ENCODE peak calls at places on chromosome 20, in four cellular contexts. R, B, F and L are unnamed samples.
A peak's percentile ranks its signal among the peaks of the same experiment; 100 is the strongest.

GRCh38 chr20:24439737-24440136 is 29.7 kb upstream of the SYNDIG1 start:
- DNase-seq in R (no peak), B (no peak), F (no peak), L (no peak)

GRCh38 chr20:37627060-37627766 is 66.6 kb upstream of the CTNNBL1 start:
- DNase-seq in R (no peak), B (no peak), F (peak; percentile 36), L (no peak)

GRCh38 chr20:59253779-59254319 is 46.6 kb upstream of the EDN3 start:
- DNase-seq in R (no peak), B (no peak), F (peak; percentile 30), L (no peak)

GRCh38 chr20:6122111-6122872 is 538 bp downstream of the FERMT1 start:
- DNase-seq in R (no peak), B (no peak), F (no peak), L (peak; percentile 22)

GRCh38 chr20:62805711-62806382 is 1.2 kb downstream of the OGFR start:
- DNase-seq in R (no peak), B (no peak), F (no peak), L (no peak)

GRCh38 chr20:53258741-53259140 is 286.6 kb downstream of the TSHZ2 start:
- DNase-seq in R (no peak), B (no peak), F (no peak), L (no peak)

GRCh38 chr20:24393903-24394302 is 75.5 kb upstream of the SYNDIG1 start:
- DNase-seq in R (no peak), B (no peak), F (no peak), L (no peak)

GRCh38 chr20:2640260-2640659 is 12.2 kb upstream of the NOP56 start:
- DNase-seq in R (no peak), B (no peak), F (no peak), L (no peak)

GRCh38 chr20:59788196-59788735 is 145.2 kb downstream of the SYCP2 start:
- DNase-seq in R (no peak), B (no peak), F (no peak), L (no peak)

GRCh38 chr20:10701607-10702006 is 27.8 kb upstream of the JAG1 start:
- DNase-seq in R (no peak), B (no peak), F (no peak), L (no peak)

GRCh38 chr20:58970146-58970545 is 10.9 kb upstream of the NELFCD start:
- DNase-seq in R (no peak), B (no peak), F (no peak), L (no peak)

GRCh38 chr20:17614176-17614811 is 44.4 kb downstream of the DSTN start:
- DNase-seq in R (no peak), B (no peak), F (no peak), L (no peak)

GRCh38 chr20:50980851-50981713 is 22.5 kb downstream of the MOCS3 start:
- DNase-seq in R (peak; percentile 39), B (peak; percentile 15), F (peak; percentile 79), L (no peak)

GRCh38 chr20:44496976-44497375 is 21.3 kb downstream of the TTPAL start:
- DNase-seq in R (no peak), B (no peak), F (peak; percentile 53), L (no peak)

GRCh38 chr20:19756756-19757486 is 1.1 kb upstream of the RIN2 start:
- DNase-seq in R (no peak), B (no peak), F (no peak), L (no peak)

GRCh38 chr20:32527447-32528055 is 57.6 kb downstream of the NOL4L start:
- DNase-seq in R (no peak), B (no peak), F (peak; percentile 32), L (no peak)

GRCh38 chr20:6635034-6635736 is 132.3 kb upstream of the BMP2 start:
- DNase-seq in R (no peak), B (no peak), F (no peak), L (no peak)

GRCh38 chr20:46260480-46260879 is 47.8 kb downstream of the CDH22 start:
- DNase-seq in R (no peak), B (no peak), F (no peak), L (no peak)

GRCh38 chr20:23086931-23087411 is 847 bp upstream of the CD93 start:
- DNase-seq in R (no peak), B (no peak), F (no peak), L (no peak)

GRCh38 chr20:44491635-44492395 is 16.1 kb downstream of the TTPAL start:
- DNase-seq in R (no peak), B (no peak), F (no peak), L (no peak)

GRCh38 chr20:24965065-24965919 is 16.2 kb downstream of the CST7 start:
- DNase-seq in R (no peak), B (no peak), F (peak; percentile 11), L (no peak)

GRCh38 chr20:33703498-33704137 is 16.5 kb downstream of the PXMP4 start:
- DNase-seq in R (no peak), B (no peak), F (no peak), L (no peak)

GRCh38 chr20:1894471-1894950 is 696 bp upstream of the SIRPA start:
- DNase-seq in R (no peak), B (no peak), F (no peak), L (no peak)

GRCh38 chr20:51876511-51876910 is 74.2 kb upstream of the SALL4 start:
- DNase-seq in R (no peak), B (no peak), F (no peak), L (no peak)

GRCh38 chr20:41275181-41275793 is 42.2 kb downstream of the ZHX3 start:
- DNase-seq in R (no peak), B (no peak), F (no peak), L (no peak)

GRCh38 chr20:50475879-50476292 is 34.3 kb upstream of the PTPN1 start:
- DNase-seq in R (no peak), B (no peak), F (no peak), L (no peak)

GRCh38 chr20:4053516-4053919 is 38.2 kb upstream of the RNF24 start:
- DNase-seq in R (no peak), B (no peak), F (no peak), L (no peak)

GRCh38 chr20:59075934-59076508 is 33.4 kb upstream of the PRELID3B start:
- DNase-seq in R (no peak), B (no peak), F (no peak), L (no peak)

GRCh38 chr20:51360451-51361230 is 181.9 kb downstream of the NFATC2 start:
- DNase-seq in R (no peak), B (no peak), F (no peak), L (no peak)

GRCh38 chr20:11755071-11755881 is 162.4 kb upstream of the BTBD3 start:
- DNase-seq in R (no peak), B (peak; percentile 81), F (no peak), L (no peak)

GRCh38 chr20:49352821-49353220 is 75.0 kb upstream of the ZNFX1 start:
- DNase-seq in R (no peak), B (no peak), F (no peak), L (no peak)